ENCODE peak calls at places on chromosomes 12 and 14, in five cellular contexts. M, X, J, Y and A are unnamed samples.

GRCh38 chr14:68715032-68715924 is 77.6 kb downstream of the ZFP36L1 start:
- DNase-seq in Y (peak; percentile 65), J (peak; percentile 31), M (no peak), X (no peak), A (no peak)

GRCh38 chr12:46933947-46934346 is 108.2 kb upstream of the SLC38A4 start:
- DNase-seq in J (peak; percentile 58), Y (peak; percentile 54), M (peak; percentile 7), X (peak; percentile 5), A (no peak)

GRCh38 chr12:116820077-116820656 is 61.1 kb downstream of the HRK start:
- DNase-seq in X (no peak), M (no peak), J (no peak), Y (no peak), A (no peak)

GRCh38 chr12:77049767-77050353 is 15.5 kb downstream of the E2F7 start:
- DNase-seq in J (peak; percentile 78), M (peak; percentile 79), X (peak; percentile 31), Y (peak; percentile 66), A (peak; percentile 64)

GRCh38 chr14:76510255-76510654 is 134.3 kb downstream of the ESRRB start:
- DNase-seq in X (no peak), M (no peak), J (no peak), Y (no peak), A (no peak)

GRCh38 chr14:66105819-66106218 is 380.4 kb upstream of the CCDC196 start:
- DNase-seq in Y (peak; percentile 64), X (no peak), M (no peak), J (no peak), A (no peak)

GRCh38 chr12:89933911-89934310 is 225.3 kb upstream of the ATP2B1 start:
- DNase-seq in M (no peak), X (no peak), J (no peak), Y (peak; percentile 74), A (no peak)

GRCh38 chr12:64889434-64890216 is 65.2 kb downstream of the TBC1D30 start:
- DNase-seq in Y (peak; percentile 2), X (no peak), M (no peak), J (no peak), A (no peak)

GRCh38 chr12:52248541-52249035 is 15.5 kb downstream of the KRT7 start:
- DNase-seq in J (no peak), M (no peak), X (no peak), Y (no peak), A (no peak)

GRCh38 chr12:109718390-109718789 is 4.8 kb downstream of the FAM222A start:
- DNase-seq in Y (no peak), M (no peak), J (no peak), X (peak; percentile 80), A (no peak)

GRCh38 chr14:73751157-73751691 is 37.0 kb upstream of the PNMA1 start:
- DNase-seq in M (peak; percentile 33), J (no peak), Y (no peak), X (no peak), A (no peak)

GRCh38 chr14:73753887-73754880 is 40.0 kb upstream of the PNMA1 start:
- DNase-seq in J (no peak), Y (no peak), X (no peak), M (peak; percentile 75), A (no peak)

GRCh38 chr14:73750161-73750901 is 36.1 kb upstream of the PNMA1 start:
- DNase-seq in J (no peak), Y (no peak), M (no peak), X (no peak), A (no peak)

GRCh38 chr14:73753043-73753886 is 39.1 kb upstream of the PNMA1 start:
- DNase-seq in Y (no peak), X (no peak), M (peak; percentile 17), J (no peak), A (peak; percentile 75)

DNA sequence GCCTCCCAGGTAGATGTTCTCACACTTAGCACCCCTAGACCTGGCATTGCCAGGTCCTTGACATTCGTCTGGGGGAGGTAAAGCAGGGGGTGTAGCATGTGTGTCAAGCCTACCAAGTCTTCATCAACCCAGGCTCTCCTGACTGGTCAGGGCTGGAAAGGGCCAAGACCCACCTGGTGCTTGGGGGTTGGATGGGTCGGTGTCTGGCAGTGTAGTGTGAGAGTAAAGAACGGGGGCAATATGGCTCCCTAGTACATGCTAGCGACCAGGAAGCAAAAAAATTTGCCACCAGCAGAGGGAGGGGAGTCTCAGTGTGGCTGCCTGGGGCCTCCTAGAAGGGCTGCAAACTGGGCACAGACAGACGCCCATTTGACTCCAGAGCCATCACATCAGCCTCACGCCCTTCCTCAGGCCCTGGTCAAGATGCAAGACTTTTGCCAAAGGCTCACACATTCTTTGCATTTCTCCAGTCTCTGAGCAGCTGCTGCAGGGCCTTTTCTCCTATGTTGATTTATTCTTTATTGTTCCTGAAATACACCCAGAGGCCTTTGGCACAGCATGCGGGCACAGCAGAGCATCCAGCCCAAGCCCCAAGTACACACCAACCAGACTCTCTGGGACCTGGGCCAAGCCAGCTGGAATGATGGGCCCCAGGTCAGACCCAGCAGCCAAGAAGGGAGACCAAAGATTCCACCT is 38.3 kb upstream of the PNMA1 start:
- DNase-seq in Y (peak; percentile 80), J (peak; percentile 53), M (peak; percentile 48), X (no peak), A (no peak)
- H3K4me2 ChIP-seq in Y (no peak overlapping the region), J (peak overlapping the region; percentile 99), M (peak overlapping the region; percentile 99), X (no peak overlapping the region), A (peak overlapping the region; percentile 88)

DNA sequence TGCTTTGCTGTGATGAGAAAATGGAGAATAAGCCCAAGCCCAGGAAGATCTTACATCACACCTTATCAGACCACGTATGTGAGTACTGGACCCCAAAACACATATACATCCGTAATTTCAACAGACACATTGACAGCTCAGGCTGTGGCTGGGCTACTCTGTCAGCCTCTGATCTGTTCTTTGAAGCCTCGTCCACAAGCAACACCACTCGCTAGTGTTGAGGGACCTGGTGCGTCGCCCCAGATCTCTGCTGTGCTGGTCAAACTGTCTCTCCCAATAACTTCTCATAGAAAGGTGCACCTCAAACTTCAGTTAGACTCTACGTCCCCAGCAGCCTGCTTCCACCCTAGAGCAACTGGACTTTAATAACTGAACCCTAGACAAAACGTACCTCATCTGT is 10.6 kb upstream of the SFSWAP start:
- DNase-seq in Y (no peak), J (no peak), X (no peak), M (no peak), A (no peak)
- H3K4me2 ChIP-seq in Y (no peak overlapping the region), J (no peak overlapping the region), X (no peak overlapping the region), M (no peak overlapping the region), A (no peak overlapping the region)

GRCh38 chr12:92094751-92095161 is 50.9 kb downstream of the BTG1 start:
- DNase-seq in J (no peak), M (no peak), X (no peak), Y (peak; percentile 48), A (no peak)
- H3K4me2 ChIP-seq in J (peak overlapping the region; percentile 8), M (peak overlapping the region; percentile 33), X (no peak overlapping the region), Y (no peak overlapping the region), A (no peak overlapping the region)

GRCh38 chr12:2559931-2560715 is 234.6 kb upstream of the FKBP4 start:
- DNase-seq in Y (no peak), J (no peak), X (no peak), M (peak; percentile 2), A (no peak)
- H3K4me2 ChIP-seq in Y (no peak overlapping the region), J (no peak overlapping the region), X (no peak overlapping the region), M (no peak overlapping the region), A (no peak overlapping the region)

GRCh38 chr12:3490848-3491382 is at the start of gene PRMT8:
- DNase-seq in Y (peak; percentile 1), M (no peak), J (no peak), X (peak; percentile 61), A (no peak)
- H3K4me2 ChIP-seq in Y (no peak within 1 kb of the TSS), M (no peak within 1 kb of the TSS), J (peak within 1 kb of the TSS; percentile 34), X (peak within 1 kb of the TSS; percentile 95), A (no peak within 1 kb of the TSS)

GRCh38 chr14:74506408-74506807 is 12.8 kb downstream of the ISCA2 start:
- DNase-seq in J (no peak), X (no peak), Y (no peak), M (peak; percentile 66), A (no peak)

GRCh38 chr14:74507085-74507484 is 13.5 kb downstream of the ISCA2 start:
- DNase-seq in J (no peak), Y (no peak), M (no peak), X (no peak), A (no peak)

GRCh38 chr14:74504412-74504811 is 10.8 kb downstream of the ISCA2 start:
- DNase-seq in M (no peak), Y (no peak), J (no peak), X (no peak), A (no peak)

GRCh38 chr14:74504874-74505617 is 11.5 kb downstream of the ISCA2 start:
- DNase-seq in M (no peak), X (no peak), J (no peak), Y (no peak), A (no peak)

DNA sequence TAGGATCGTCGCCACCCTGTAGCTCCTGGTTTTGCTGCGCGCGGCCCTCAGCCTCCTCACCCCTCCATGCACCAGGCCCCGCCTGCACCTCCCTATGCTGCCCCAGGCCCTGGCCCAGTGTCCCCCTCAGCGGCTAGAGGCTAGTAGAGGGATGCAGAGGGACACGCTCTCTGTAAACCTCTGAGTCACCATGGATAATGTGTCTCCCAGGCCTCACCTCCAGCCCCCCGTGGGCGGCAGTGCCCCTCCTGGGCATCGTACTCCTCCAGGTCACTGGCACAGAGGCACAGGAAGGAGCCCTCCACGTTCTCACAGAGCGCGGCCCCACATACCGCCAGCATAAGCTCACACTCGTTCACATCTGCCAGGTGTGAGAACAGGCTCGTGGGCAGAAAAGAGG is 12.3 kb downstream of the ISCA2 start:
- DNase-seq in M (peak; percentile 22), Y (no peak), J (no peak), X (no peak), A (no peak)
- H3K4me2 ChIP-seq in M (peak overlapping the region; percentile 13), Y (no peak overlapping the region), J (no peak overlapping the region), X (no peak overlapping the region), A (no peak overlapping the region)

DNA sequence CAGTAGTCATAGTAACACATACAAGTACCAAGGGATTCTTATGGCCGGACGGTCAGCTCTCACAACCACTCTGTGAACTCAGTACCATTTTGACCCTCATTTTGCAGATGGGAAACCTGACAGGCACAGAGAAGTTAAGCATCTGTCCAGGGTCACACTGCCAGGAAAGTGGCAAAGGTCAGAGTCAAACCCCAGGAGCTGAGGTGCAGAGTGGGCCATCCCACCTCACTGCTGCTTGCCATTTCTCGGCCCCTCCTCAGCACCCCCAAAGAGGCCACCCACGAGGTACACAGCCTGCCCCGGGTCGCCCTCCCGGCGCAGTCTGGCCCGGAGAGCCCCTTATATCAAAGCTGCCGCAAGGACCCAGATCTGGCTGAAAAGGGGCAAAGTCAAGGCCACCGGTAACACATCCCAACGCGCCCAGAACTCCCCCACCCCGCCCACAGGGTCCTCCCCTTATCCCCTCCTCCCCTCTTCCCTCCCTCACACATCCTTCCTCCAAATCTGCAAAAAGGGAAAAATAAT is 1.7 kb downstream of the NCOR2 start:
- DNase-seq in X (no peak), J (no peak), M (no peak), Y (no peak), A (no peak)
- H3K4me2 ChIP-seq in X (peak overlapping the region; percentile 82), J (peak overlapping the region; percentile 92), M (peak overlapping the region; percentile 95), Y (peak overlapping the region; percentile 94), A (peak overlapping the region; percentile 88)

GRCh38 chr12:45200497-45201043 is 15.3 kb upstream of the ANO6 start:
- DNase-seq in X (no peak), M (no peak), Y (no peak), J (no peak), A (no peak)
- H3K4me2 ChIP-seq in X (no peak overlapping the region), M (no peak overlapping the region), Y (no peak overlapping the region), J (no peak overlapping the region), A (no peak overlapping the region)